ENCODE peak calls at places on chromosome 11, in nine cellular contexts. W is A549, X is GM12878, B is HL-60, U is K562, M is GM23338, K is Panc1, E is HepG2, Q is SK-N-SH. T is an unnamed sample.
A peak's percentile ranks its signal among the peaks of the same experiment; 100 is the strongest.

GRCh38 chr11:125129316-125129990 is 18.0 kb upstream of the TMEM218 start:
- DNase-seq in U (no peak), W (no peak), Q (no peak), B (no peak), K (no peak), X (no peak), M (no peak), E (no peak), T (no peak)

GRCh38 chr11:12008790-12009616 is 577 bp upstream of the DKK3 start:
- DNase-seq in W (peak; percentile 58), X (no peak), B (no peak), E (no peak), M (peak; percentile 88), U (peak; percentile 31), K (no peak), Q (peak; percentile 99), T (no peak)

GRCh38 chr11:73267122-73267846 is 4.9 kb upstream of the P2RY6 start:
- DNase-seq in K (no peak), Q (no peak), M (no peak), E (no peak), W (no peak), X (no peak), U (no peak), B (no peak), T (no peak)

GRCh38 chr11:78228467-78228866 is 39.7 kb downstream of the USP35 start:
- DNase-seq in U (peak; percentile 73), X (peak; percentile 51), K (peak; percentile 48), Q (peak; percentile 72), B (peak; percentile 49), M (peak; percentile 84), E (peak; percentile 65), W (peak; percentile 51), T (peak; percentile 32)

GRCh38 chr11:6601041-6601461 is 2.4 kb downstream of the RRP8 start:
- DNase-seq in E (no peak), Q (no peak), K (no peak), W (no peak), X (no peak), M (no peak), B (no peak), U (no peak), T (no peak)

GRCh38 chr11:73237471-73238290 is 19.6 kb downstream of the P2RY2 start:
- DNase-seq in E (peak; percentile 95), Q (no peak), X (no peak), K (no peak), B (peak; percentile 21), W (no peak), U (no peak), M (no peak), T (no peak)

GRCh38 chr11:111731839-111732238 is 34.4 kb downstream of the PPP2R1B start:
- DNase-seq in E (no peak), B (no peak), W (no peak), K (no peak), X (no peak), M (no peak), Q (no peak), U (no peak), T (no peak)

GRCh38 chr11:82174610-82175009 is 559.1 kb downstream of the FAM181B start:
- DNase-seq in X (no peak), B (no peak), Q (no peak), W (no peak), E (peak; percentile 4), K (no peak), M (peak; percentile 73), U (peak; percentile 0), T (no peak)

GRCh38 chr11:117818036-117818858 is 6.3 kb downstream of the FXYD2 start:
- DNase-seq in Q (no peak), M (no peak), K (no peak), E (no peak), X (no peak), B (no peak), W (no peak), U (no peak), T (no peak)

GRCh38 chr11:73749118-73749517 is 11.8 kb downstream of the RAB6A start:
- DNase-seq in Q (no peak), K (no peak), M (no peak), B (no peak), W (no peak), U (no peak), E (peak; percentile 67), X (no peak), T (no peak)

GRCh38 chr11:33553486-33553885 is 147.1 kb downstream of the C11orf91 start:
- DNase-seq in W (no peak), Q (no peak), X (no peak), M (no peak), K (no peak), U (no peak), E (no peak), B (no peak), T (no peak)

GRCh38 chr11:7551571-7551970 is 37.8 kb downstream of the PPFIBP2 start:
- DNase-seq in X (no peak), E (no peak), B (no peak), W (no peak), K (no peak), Q (no peak), U (no peak), M (no peak), T (no peak)

GRCh38 chr11:118060081-118060661 is 16.7 kb upstream of the TMPRSS4 start:
- DNase-seq in E (no peak), W (no peak), B (no peak), X (no peak), K (no peak), Q (no peak), M (no peak), U (no peak), T (no peak)

GRCh38 chr11:62885137-62885536 is 4.4 kb downstream of the SLC3A2 start:
- DNase-seq in K (no peak), E (no peak), W (no peak), U (no peak), X (no peak), Q (no peak), M (no peak), B (no peak), T (no peak)
- H3K4me3 ChIP-seq in K (peak overlapping the region; percentile 40), E (no peak overlapping the region), W (peak overlapping the region; percentile 89), U (peak overlapping the region; percentile 7), X (no peak overlapping the region), Q (no peak overlapping the region), M (no peak overlapping the region), B (no peak overlapping the region), T (no peak overlapping the region)

DNA sequence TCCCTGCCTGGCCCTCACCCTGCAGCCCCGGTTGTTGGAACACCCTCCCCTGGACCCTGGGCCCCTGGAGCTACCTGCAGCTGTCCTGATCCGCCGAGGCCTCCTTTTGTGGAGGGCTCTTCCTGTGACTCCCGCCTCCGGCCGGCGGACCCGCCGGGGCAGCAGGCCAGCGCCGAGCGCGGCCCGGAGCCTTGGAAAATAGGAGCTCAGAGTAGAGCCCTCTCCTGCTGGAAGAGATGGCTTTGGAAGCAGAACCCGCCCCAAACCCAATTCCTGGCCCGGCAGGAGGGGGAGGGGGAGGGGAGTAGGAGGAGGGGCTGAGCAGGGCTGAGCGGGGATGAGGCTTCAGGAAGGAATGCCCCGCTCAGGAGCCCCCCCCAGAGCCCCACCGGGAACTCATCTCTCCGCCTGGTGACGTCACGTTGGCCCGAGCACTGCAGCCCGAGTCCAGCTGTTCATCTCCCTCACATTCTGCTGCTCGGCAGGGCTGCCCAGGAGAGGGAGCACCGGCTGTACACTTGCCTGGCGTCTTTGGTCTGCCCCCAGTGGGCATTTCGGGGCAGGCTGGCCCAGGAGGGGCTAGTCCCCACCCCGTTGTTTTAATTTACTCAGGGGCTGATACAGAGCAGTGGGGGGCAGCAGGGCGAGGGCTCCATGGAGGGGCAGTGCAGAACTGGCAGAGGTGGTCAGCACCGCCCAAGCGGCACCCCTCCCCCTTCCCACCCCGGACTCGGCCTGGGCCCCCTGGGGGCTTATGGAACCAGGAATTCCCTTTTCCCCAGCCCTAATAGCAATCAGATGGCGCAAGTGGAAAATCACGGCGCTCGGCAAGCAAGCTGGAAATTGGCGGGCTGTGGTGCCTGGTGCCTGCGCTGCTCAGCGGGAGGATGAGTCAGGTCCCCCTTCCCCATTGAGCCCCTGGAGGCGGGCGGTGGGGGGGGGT is at the start of gene MRGPRF:
- DNase-seq in M (peak; percentile 66), E (no peak), K (no peak), W (peak; percentile 40), U (no peak), B (no peak), Q (peak; percentile 89), X (no peak), T (no peak)
- TF ChIP-seq REST in M (no peak), E (no peak), K (no peak), W (no peak), U (no peak), B (no peak), Q (no peak), X (no peak), T (no peak)

GRCh38 chr11:66333220-66333877 is 2.9 kb downstream of the RIN1 start:
- DNase-seq in Q (peak; percentile 15), U (no peak), W (no peak), K (no peak), E (no peak), M (no peak), X (no peak), B (no peak), T (no peak)

GRCh38 chr11:66332371-66333219 is 3.6 kb downstream of the RIN1 start:
- DNase-seq in K (no peak), M (no peak), Q (peak; percentile 12), B (no peak), U (no peak), W (no peak), E (no peak), X (no peak), T (no peak)

GRCh38 chr11:66335531-66336233 is 552 bp downstream of the RIN1 start:
- DNase-seq in U (no peak), X (no peak), K (no peak), W (no peak), E (no peak), Q (peak; percentile 81), M (peak; percentile 72), B (peak; percentile 63), T (no peak)

GRCh38 chr11:66334605-66335442 is 1.4 kb downstream of the RIN1 start:
- DNase-seq in X (no peak), K (no peak), E (no peak), B (peak; percentile 49), M (no peak), U (no peak), Q (peak; percentile 37), W (no peak), T (no peak)

DNA sequence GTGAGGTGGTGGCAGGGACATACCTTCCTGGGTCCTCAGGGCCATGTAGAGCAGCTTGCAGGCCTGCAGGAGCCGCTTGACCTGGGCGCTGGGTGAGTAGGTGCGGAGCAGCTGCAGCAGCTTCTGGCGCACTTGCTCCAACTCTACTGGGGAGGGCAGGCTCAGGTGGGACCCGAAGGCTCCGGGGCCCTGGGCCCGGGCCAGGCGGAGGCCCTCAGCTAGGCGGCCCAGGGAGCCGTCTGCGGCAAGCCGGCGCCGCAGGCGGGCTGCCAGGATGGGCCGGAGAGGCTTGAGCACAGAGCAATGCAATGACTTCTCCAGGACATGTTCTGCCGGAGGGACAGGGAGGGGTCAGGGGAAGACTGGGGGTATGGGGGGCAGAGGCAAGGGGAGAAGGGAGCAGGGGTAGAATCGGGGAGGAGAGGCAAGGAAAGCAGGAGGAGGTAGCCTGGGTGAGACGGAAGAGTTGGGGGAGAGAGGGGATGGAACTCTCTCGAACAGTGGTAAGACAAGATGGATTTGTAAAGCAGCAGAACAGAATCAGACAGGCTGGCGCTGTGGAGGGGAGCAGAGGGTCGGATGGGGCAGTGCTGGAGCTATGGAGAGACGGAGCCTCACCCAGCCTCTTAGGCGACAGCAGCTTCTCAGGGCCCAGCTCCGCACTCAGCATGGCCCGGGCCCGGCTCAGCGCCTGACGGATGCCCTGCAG is 2.2 kb downstream of the RIN1 start:
- DNase-seq in M (peak; percentile 34), Q (peak; percentile 16), W (no peak), B (no peak), U (no peak), X (no peak), K (no peak), E (no peak), T (no peak)
- H3K4me3 ChIP-seq in M (no peak overlapping the region), Q (no peak overlapping the region), W (no peak overlapping the region), B (no peak overlapping the region), U (no peak overlapping the region), X (no peak overlapping the region), K (no peak overlapping the region), E (no peak overlapping the region), T (no peak overlapping the region)

GRCh38 chr11:34898474-34898873 is 17.7 kb downstream of the APIP start:
- DNase-seq in B (no peak), W (no peak), U (no peak), K (no peak), Q (no peak), M (no peak), X (no peak), E (no peak), T (no peak)
- TF ChIP-seq REST in B (no peak), W (no peak), U (no peak), K (no peak), Q (no peak), M (no peak), X (no peak), E (no peak), T (no peak)

T was measured in HCT116.